ENCODE peak calls at places on chromosomes 6 and 20, in four cellular contexts. U is trophoblast cell, I is IMR-90, X is mesendoderm. C is an unnamed sample.

GRCh38 chr6:36029464-36029863 is 1.9 kb downstream of the MAPK14 start:
- DNase-seq in I (peak), U (peak), X (no peak), C (no peak)

GRCh38 chr6:149482542-149483261 is 2.1 kb downstream of the ZC3H12D start:
- DNase-seq in X (no peak), U (no peak), I (no peak), C (no peak)

GRCh38 chr6:25155221-25155620 is 124.0 kb upstream of the CARMIL1 start:
- DNase-seq in U (no peak), X (no peak), I (no peak), C (no peak)

GRCh38 chr6:5085638-5086293 is 625 bp downstream of the PPP1R3G start:
- DNase-seq in I (peak), X (peak), U (peak), C (peak)

GRCh38 chr6:27761391-27761790 is 150.8 kb downstream of the OR2B2 start:
- DNase-seq in U (no peak), X (no peak), I (no peak), C (no peak)

GRCh38 chr6:34527751-34528670 is 28.1 kb downstream of the SPDEF start:
- DNase-seq in I (no peak), U (no peak), X (peak), C (no peak)

GRCh38 chr6:15239606-15240364 is 6.1 kb upstream of the JARID2 start:
- DNase-seq in I (no peak), U (no peak), X (no peak), C (no peak)

GRCh38 chr6:82739266-82739665 is 326.4 kb downstream of the UBE3D start:
- DNase-seq in I (no peak), U (no peak), X (no peak), C (no peak)

GRCh38 chr20:1955289-1955688 is 38.6 kb downstream of the PDYN start:
- DNase-seq in U (no peak), X (peak), I (no peak), C (no peak)

GRCh38 chr6:31660998-31661866 is 654 bp upstream of the C6orf47 start:
- DNase-seq in U (no peak), I (peak), X (no peak), C (no peak)

GRCh38 chr6:147676896-147677295 is 168.4 kb downstream of the SAMD5 start:
- DNase-seq in U (no peak), I (no peak), X (no peak), C (no peak)

GRCh38 chr6:24357336-24358218 is at the start of gene DCDC2:
- DNase-seq in X (no peak), U (peak), I (no peak), C (no peak)

GRCh38 chr6:149451361-149452061 is 33.3 kb downstream of the ZC3H12D start:
- DNase-seq in U (no peak), I (no peak), X (no peak), C (no peak)

DNA sequence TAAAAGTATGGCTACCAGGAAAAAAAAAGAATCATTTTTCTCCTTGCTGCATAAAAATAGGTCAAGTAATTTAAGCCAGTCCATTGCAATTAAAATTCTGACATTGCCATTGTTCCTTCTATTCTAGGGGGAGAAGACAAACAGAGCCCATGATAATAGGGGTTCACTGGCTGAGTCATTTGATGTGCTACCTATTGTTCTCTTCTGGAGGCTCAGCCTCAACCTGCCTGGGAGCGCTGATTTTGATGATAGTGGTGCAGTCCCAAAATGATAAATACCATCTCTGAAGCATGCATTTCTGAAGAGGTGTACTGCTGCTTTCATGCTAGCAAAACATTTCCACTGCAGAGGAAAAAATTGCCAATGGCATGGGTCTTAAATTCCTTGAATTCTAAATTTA is 5.8 kb downstream of the CITED2 start:
- DNase-seq in I (no peak), U (no peak), X (peak), C (peak)
- H3K27ac ChIP-seq in I (peak), U (peak), X (peak), C (peak)

DNA sequence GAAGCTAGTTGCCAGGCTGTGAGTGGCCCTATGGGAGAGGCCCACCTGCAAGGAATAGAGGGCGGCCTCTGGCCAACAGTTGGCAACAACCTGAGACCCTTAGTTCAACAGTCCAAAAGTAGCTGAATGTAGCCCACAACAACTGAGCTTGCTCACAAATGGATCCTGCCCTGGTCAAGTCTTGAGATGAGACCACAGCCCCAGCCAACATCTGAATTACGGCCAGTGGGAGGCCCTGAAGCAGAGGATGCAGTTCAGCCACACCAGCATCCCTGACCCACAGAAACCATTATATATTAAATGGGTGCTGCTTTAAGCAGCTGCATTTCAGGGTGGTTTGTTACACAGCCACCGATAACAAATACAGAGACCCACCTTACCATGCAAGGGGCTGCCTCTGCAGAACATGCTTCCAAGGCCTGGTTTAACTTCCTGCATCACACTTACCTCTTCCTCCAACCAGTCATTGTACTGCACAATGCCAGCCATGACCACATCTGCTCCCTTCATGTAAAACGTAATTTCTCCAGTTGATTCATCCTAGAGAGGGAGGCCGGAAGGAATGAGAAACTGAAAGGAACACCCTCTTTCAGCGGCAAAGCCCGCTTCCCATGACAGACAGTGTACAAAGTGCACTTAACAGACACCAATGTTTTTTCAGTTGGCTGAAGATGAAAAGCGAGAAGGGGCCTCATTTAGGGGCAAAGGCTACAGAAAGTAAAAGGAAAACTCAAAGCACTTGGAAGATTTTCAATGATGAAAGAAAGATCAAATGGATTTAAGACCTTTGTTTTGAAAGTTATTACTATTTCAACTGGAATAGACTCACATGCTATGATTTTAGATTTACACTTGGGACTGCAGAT is 86.2 kb upstream of the NFATC2 start:
- DNase-seq in I (peak), X (no peak), U (no peak), C (no peak)
- H3K4me2 ChIP-seq in I (peak), X (no peak), U (no peak), C (no peak)

DNA sequence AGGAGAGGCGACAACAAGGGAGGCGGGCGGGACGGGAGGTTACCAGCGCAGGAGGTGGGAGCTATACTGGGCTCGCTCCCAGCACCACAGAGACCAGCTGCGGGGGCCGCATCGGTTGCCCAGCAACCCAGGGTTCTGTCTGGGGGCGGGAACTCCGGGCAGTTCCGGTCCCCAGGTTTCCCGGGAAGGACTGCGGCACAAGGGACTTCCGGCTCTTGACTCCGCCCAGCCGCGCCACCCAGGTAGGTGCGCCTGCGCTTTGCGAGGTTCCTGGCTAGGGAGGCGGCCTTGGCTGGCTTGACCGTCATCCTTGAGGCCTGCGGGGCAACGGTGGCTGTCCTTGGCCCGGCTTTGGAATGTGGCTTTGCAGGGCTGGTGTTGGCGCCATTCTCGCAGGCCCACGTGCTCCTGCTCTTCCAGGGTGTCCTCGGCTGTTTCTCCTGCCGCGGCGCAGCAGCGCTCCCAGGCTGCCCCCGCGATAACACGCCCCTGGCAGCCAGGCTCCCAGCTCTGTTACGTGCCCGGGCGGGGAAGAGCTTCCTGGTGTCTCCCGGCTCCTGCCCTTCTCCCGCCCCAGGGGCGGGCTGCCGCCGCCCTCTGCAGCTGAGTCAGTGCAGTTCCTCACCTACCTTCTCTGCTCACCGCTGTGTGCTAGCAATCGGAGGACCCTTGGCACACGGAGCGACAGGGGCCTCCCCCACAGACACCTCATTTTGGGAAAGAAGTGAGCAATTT is at the start of gene RSPH3:
- DNase-seq in X (peak), I (peak), U (peak), C (peak)
- H3K23ac ChIP-seq in X (peak), I (peak), U (no peak), C (peak)

GRCh38 chr6:28808383-28808782 is 115.4 kb downstream of the TRIM27 start:
- DNase-seq in X (no peak), U (no peak), I (no peak), C (no peak)

GRCh38 chr6:28811873-28812272 is 111.9 kb downstream of the TRIM27 start:
- DNase-seq in I (peak), U (no peak), X (peak), C (no peak)

GRCh38 chr6:28810655-28811053 is 113.1 kb downstream of the TRIM27 start:
- DNase-seq in I (no peak), U (no peak), X (no peak), C (no peak)

GRCh38 chr6:28809947-28810654 is 113.7 kb downstream of the TRIM27 start:
- DNase-seq in U (no peak), I (no peak), X (peak), C (no peak)

GRCh38 chr6:28807682-28808280 is 116.0 kb downstream of the TRIM27 start:
- DNase-seq in I (peak), U (peak), X (peak), C (no peak)
- H3K27ac ChIP-seq in I (no peak), U (no peak), X (no peak), C (no peak)

GRCh38 chr20:47734870-47735269 is 50.4 kb downstream of the SULF2 start:
- DNase-seq in I (no peak), U (no peak), X (no peak), C (no peak)
- H3K4me2 ChIP-seq in I (no peak), U (no peak), X (no peak), C (no peak)

GRCh38 chr6:16849280-16850210 is 88.3 kb upstream of the ATXN1 start:
- DNase-seq in U (peak), I (peak), X (peak), C (no peak)
- H3K23ac ChIP-seq in U (no peak), I (peak), X (no peak), C (no peak)

GRCh38 chr6:155706806-155707205 is 251.2 kb upstream of the NOX3 start:
- DNase-seq in U (no peak), X (no peak), I (no peak), C (no peak)

GRCh38 chr6:155706341-155706740 is 250.7 kb upstream of the NOX3 start:
- DNase-seq in X (no peak), I (no peak), U (no peak), C (no peak)

GRCh38 chr6:155695495-155695894 is 239.9 kb upstream of the NOX3 start:
- DNase-seq in U (no peak), I (no peak), X (no peak), C (no peak)

DNA sequence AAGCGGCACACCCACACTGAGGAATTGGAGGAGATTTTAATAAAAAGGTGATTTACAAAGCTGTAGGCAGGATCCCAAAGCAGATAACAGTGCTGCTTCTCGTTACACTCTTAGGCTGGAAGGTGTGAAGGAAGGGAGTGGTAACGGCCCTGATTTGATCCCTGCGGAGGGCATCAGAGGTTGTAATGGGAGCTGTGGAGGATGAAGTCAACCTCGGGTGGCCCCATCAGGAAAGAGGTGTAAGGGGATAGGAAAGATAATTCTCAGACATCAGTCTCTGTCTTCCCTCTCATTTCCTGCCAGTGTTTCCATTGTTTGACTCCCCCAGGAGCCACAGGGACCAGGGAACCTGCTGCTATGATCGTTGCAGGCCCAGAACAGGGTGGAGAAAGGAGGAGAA is 245.7 kb upstream of the NOX3 start:
- DNase-seq in U (no peak), X (peak), I (no peak), C (no peak)
- H3K27ac ChIP-seq in U (no peak), X (no peak), I (no peak), C (no peak)

GRCh38 chr6:42424906-42425474 is 26.7 kb downstream of the TRERF1 start:
- DNase-seq in U (no peak), I (no peak), X (no peak), C (no peak)
- H3K4me2 ChIP-seq in U (no peak), I (no peak), X (no peak), C (no peak)